ENCODE peak calls at places on chromosome 10, in four cellular contexts. A is CD4-positive, alpha-beta T cell; H is small intestine; L is WTC11. K is an unnamed sample.
A peak's percentile ranks its signal among the peaks of the same experiment; 100 is the strongest.

GRCh38 chr10:115801987-115802386 is 471.0 kb downstream of the GFRA1 start:
- DNase-seq in L (no peak), H (no peak), A (no peak), K (no peak)

GRCh38 chr10:35415505-35415904 is 79.2 kb downstream of the CCNY start:
- DNase-seq in A (no peak), H (no peak), L (no peak), K (no peak)

GRCh38 chr10:122374859-122375721 is 582 bp downstream of the PLEKHA1 start:
- DNase-seq in L (peak; percentile 62), H (peak; percentile 64), A (peak; percentile 55), K (peak; percentile 71)

GRCh38 chr10:77625379-77625778 is 12.2 kb downstream of the KCNMA1 start:
- DNase-seq in A (no peak), L (no peak), H (no peak), K (no peak)

GRCh38 chr10:124223001-124223710 is 129.8 kb upstream of the CHST15 start:
- DNase-seq in H (no peak), L (no peak), A (no peak), K (no peak)

GRCh38 chr10:29810816-29811215 is 176.0 kb upstream of the SVIL start:
- DNase-seq in L (no peak), A (no peak), H (no peak), K (no peak)

GRCh38 chr10:71337219-71337625 is 18.2 kb downstream of the SLC29A3 start:
- DNase-seq in A (no peak), L (no peak), H (peak; percentile 24), K (no peak)

GRCh38 chr10:103124420-103125096 is 68.5 kb downstream of the NT5C2 start:
- DNase-seq in H (no peak), L (no peak), A (no peak), K (no peak)

GRCh38 chr10:30591249-30591670 is 38.3 kb downstream of the LYZL2 start:
- DNase-seq in L (peak; percentile 37), A (peak; percentile 17), H (peak; percentile 72), K (no peak)

GRCh38 chr10:100009793-100010676 is at the start of gene DNMBP:
- DNase-seq in L (peak; percentile 84), H (peak; percentile 78), A (peak; percentile 62), K (peak; percentile 58)

GRCh38 chr10:49512121-49512809 is 26.7 kb downstream of the ERCC6 start:
- DNase-seq in L (no peak), A (no peak), H (peak; percentile 23), K (no peak)

GRCh38 chr10:100167521-100168312 is 18.1 kb downstream of the ERLIN1 start:
- DNase-seq in H (peak; percentile 74), L (no peak), A (no peak), K (no peak)

GRCh38 chr10:112643600-112643999 is 196.6 kb downstream of the VTI1A start:
- DNase-seq in L (no peak), H (no peak), A (no peak), K (no peak)

GRCh38 chr10:131437556-131438465 is 126.3 kb upstream of the TCERG1L start:
- DNase-seq in A (no peak), L (no peak), H (no peak), K (no peak)

GRCh38 chr10:110860576-110861241 is 11.0 kb upstream of the PDCD4 start:
- DNase-seq in L (no peak), H (peak; percentile 69), A (peak; percentile 46), K (peak; percentile 28)

GRCh38 chr10:95756061-95756751 is at the start of gene ENTPD1:
- DNase-seq in A (no peak), H (no peak), L (peak; percentile 17), K (no peak)

GRCh38 chr10:89645742-89646172 is 715 bp upstream of the PANK1 start:
- DNase-seq in L (no peak), H (peak; percentile 96), A (no peak), K (no peak)

GRCh38 chr10:70576803-70577517 is 25.6 kb downstream of the PRF1 start:
- DNase-seq in H (no peak), L (no peak), A (no peak), K (no peak)

GRCh38 chr10:84668186-84668763 is 339.9 kb downstream of the CCSER2 start:
- DNase-seq in H (no peak), L (no peak), A (no peak), K (no peak)

GRCh38 chr10:4691301-4691700 is 134.7 kb upstream of the AKR1E2 start:
- DNase-seq in H (no peak), L (no peak), A (no peak), K (no peak)

GRCh38 chr10:33569693-33570092 is 235.2 kb upstream of the NRP1 start:
- DNase-seq in A (no peak), H (no peak), L (no peak), K (no peak)

GRCh38 chr10:79206300-79207095 is 137.7 kb downstream of the ZMIZ1 start:
- DNase-seq in L (no peak), H (no peak), A (no peak), K (no peak)

GRCh38 chr10:93437000-93437945 is 44.9 kb downstream of the MYOF start:
- DNase-seq in L (peak; percentile 43), A (no peak), H (no peak), K (no peak)

GRCh38 chr10:132560248-132560731 is 22.7 kb downstream of the INPP5A start:
- DNase-seq in H (no peak), L (no peak), A (no peak), K (no peak)

GRCh38 chr10:97263971-97264370 is 28.5 kb downstream of the ARHGAP19 start:
- DNase-seq in H (no peak), L (no peak), A (no peak), K (no peak)

GRCh38 chr10:35300063-35300699 is 36.1 kb upstream of the CCNY start:
- DNase-seq in L (no peak), A (no peak), H (peak; percentile 8), K (no peak)

GRCh38 chr10:43203491-43204393 is 63.1 kb downstream of the RASGEF1A start:
- DNase-seq in L (peak; percentile 85), H (peak; percentile 11), A (no peak), K (no peak)

GRCh38 chr10:42691361-42692120 is 53.2 kb upstream of the ZNF33B start:
- DNase-seq in H (no peak), L (no peak), A (no peak), K (no peak)

GRCh38 chr10:110461088-110461487 is 36.6 kb upstream of the DUSP5 start:
- DNase-seq in H (no peak), L (no peak), A (no peak), K (no peak)

GRCh38 chr10:116470768-116471415 is 43.2 kb downstream of the PNLIPRP3 start:
- DNase-seq in L (peak; percentile 50), H (peak; percentile 39), A (no peak), K (no peak)

GRCh38 chr10:117221156-117221711 is 19.7 kb upstream of the SLC18A2 start:
- DNase-seq in A (no peak), H (peak; percentile 11), L (peak; percentile 24), K (no peak)

GRCh38 chr10:121851791-121852190 is 76.0 kb downstream of the ATE1 start:
- DNase-seq in L (no peak), H (no peak), A (no peak), K (no peak)

GRCh38 chr10:14478639-14479038 is 147.9 kb upstream of the FRMD4A start:
- DNase-seq in L (peak; percentile 58), H (peak; percentile 37), A (no peak), K (no peak)

K was measured in T-helper 22 cell.